ENCODE peak calls at places on chromosomes 1 and 21, in five cellular contexts. S, Y, C, W and G are unnamed samples.

GRCh38 chr1:60833173-60833572 is 249.2 kb upstream of the NFIA start:
- DNase-seq in S (no peak), Y (no peak), C (no peak), W (no peak), G (no peak)

GRCh38 chr1:153932593-153933131 is 9.9 kb upstream of the GATAD2B start:
- DNase-seq in S (no peak), Y (no peak), C (no peak), W (no peak), G (no peak)

GRCh38 chr21:16192900-16193299 is 463.1 kb downstream of the USP25 start:
- DNase-seq in S (no peak), Y (no peak), C (no peak), W (no peak), G (no peak)

GRCh38 chr1:67893126-67893495 is 59.8 kb upstream of the GNG12 start:
- DNase-seq in S (no peak), Y (no peak), C (no peak), W (no peak), G (no peak)

GRCh38 chr1:162696286-162696862 is 64.1 kb downstream of the DDR2 start:
- DNase-seq in S (peak), Y (peak), C (no peak), W (no peak), G (peak)

GRCh38 chr1:94942171-94943128 is 15.5 kb upstream of the CNN3 start:
- DNase-seq in S (no peak), Y (peak), C (no peak), W (no peak), G (no peak)

GRCh38 chr1:30371179-30371788 is 352.1 kb downstream of the MATN1 start:
- DNase-seq in S (no peak), Y (no peak), C (no peak), W (peak), G (no peak)

GRCh38 chr1:230863449-230863848 is 4.9 kb downstream of the C1orf198 start:
- DNase-seq in S (no peak), Y (peak), C (no peak), W (no peak), G (no peak)

GRCh38 chr1:28893403-28894102 is 20.8 kb upstream of the EPB41 start:
- DNase-seq in S (no peak), Y (no peak), C (no peak), W (no peak), G (no peak)

GRCh38 chr1:20484526-20485462 is 1.2 kb downstream of the CAMK2N1 start:
- DNase-seq in S (peak), Y (peak), C (no peak), W (no peak), G (no peak)

GRCh38 chr1:223667484-223668182 is 2.1 kb upstream of the CAPN8 start:
- DNase-seq in S (no peak), Y (no peak), C (no peak), W (no peak), G (no peak)

GRCh38 chr1:18929686-18930085 is 26.8 kb downstream of the IFFO2 start:
- DNase-seq in S (no peak), Y (no peak), C (no peak), W (no peak), G (no peak)

GRCh38 chr1:233081686-233082085 is 131.3 kb downstream of the NTPCR start:
- DNase-seq in S (no peak), Y (no peak), C (no peak), W (no peak), G (no peak)

GRCh38 chr1:2854611-2855010 is 53.1 kb upstream of the TTC34 start:
- DNase-seq in S (no peak), Y (no peak), C (no peak), W (no peak), G (no peak)

GRCh38 chr1:95229042-95229441 is 5.0 kb upstream of the RWDD3 start:
- DNase-seq in S (no peak), Y (no peak), C (no peak), W (no peak), G (no peak)